ENCODE peak calls at places on chromosomes 2 and 18, in five cellular contexts. One of them, this sample, is unnamed.

GRCh38 chr18:50190926-50191325 is 4.0 kb downstream of the MYO5B start:
- DNase-seq in non-pigmented ciliary epithelial cell: no peak
- DNase-seq in G401: no peak
- DNase-seq in psoas muscle: no peak
- DNase-seq in stimulated activated CD4-positive, alpha-beta T cell treated with anti-CD3 and anti-CD28 coated beads, TNF-alpha, amount 100 ng/mL, for 24 hours: no peak
- DNase-seq in this sample: no peak

GRCh38 chr2:181902625-181903024 is 11.1 kb downstream of the ITPRID2 start:
- DNase-seq in stimulated activated CD4-positive, alpha-beta T cell treated with anti-CD3 and anti-CD28 coated beads, TNF-alpha, amount 100 ng/mL, for 24 hours: no peak
- DNase-seq in G401: no peak
- DNase-seq in non-pigmented ciliary epithelial cell: no peak
- DNase-seq in psoas muscle: no peak
- DNase-seq in this sample: no peak

GRCh38 chr2:221573430-221574230 is 1.5 kb upstream of the EPHA4 start:
- DNase-seq in psoas muscle: peak; percentile 91
- DNase-seq in G401: peak; percentile 75
- DNase-seq in non-pigmented ciliary epithelial cell: no peak
- DNase-seq in stimulated activated CD4-positive, alpha-beta T cell treated with anti-CD3 and anti-CD28 coated beads, TNF-alpha, amount 100 ng/mL, for 24 hours: peak; percentile 66
- DNase-seq in this sample: peak; percentile 79

GRCh38 chr18:45702871-45703270 is 21.1 kb upstream of the SLC14A1 start:
- DNase-seq in G401: no peak
- DNase-seq in psoas muscle: no peak
- DNase-seq in stimulated activated CD4-positive, alpha-beta T cell treated with anti-CD3 and anti-CD28 coated beads, TNF-alpha, amount 100 ng/mL, for 24 hours: no peak
- DNase-seq in non-pigmented ciliary epithelial cell: no peak
- DNase-seq in this sample: no peak

GRCh38 chr2:225756198-225756597 is 356.7 kb downstream of the NYAP2 start:
- DNase-seq in G401: no peak
- DNase-seq in stimulated activated CD4-positive, alpha-beta T cell treated with anti-CD3 and anti-CD28 coated beads, TNF-alpha, amount 100 ng/mL, for 24 hours: no peak
- DNase-seq in psoas muscle: no peak
- DNase-seq in non-pigmented ciliary epithelial cell: no peak
- DNase-seq in this sample: no peak

GRCh38 chr18:38651736-38652135 is 1086.1 kb upstream of the CELF4 start:
- DNase-seq in psoas muscle: no peak
- DNase-seq in stimulated activated CD4-positive, alpha-beta T cell treated with anti-CD3 and anti-CD28 coated beads, TNF-alpha, amount 100 ng/mL, for 24 hours: no peak
- DNase-seq in non-pigmented ciliary epithelial cell: no peak
- DNase-seq in G401: peak; percentile 64
- DNase-seq in this sample: no peak

GRCh38 chr2:205680067-205680466 is 2.2 kb upstream of the NRP2 start:
- DNase-seq in stimulated activated CD4-positive, alpha-beta T cell treated with anti-CD3 and anti-CD28 coated beads, TNF-alpha, amount 100 ng/mL, for 24 hours: peak; percentile 25
- DNase-seq in non-pigmented ciliary epithelial cell: no peak
- DNase-seq in psoas muscle: no peak
- DNase-seq in G401: peak; percentile 26
- DNase-seq in this sample: no peak

GRCh38 chr18:56490942-56491341 is 147.4 kb downstream of the TXNL1 start:
- DNase-seq in stimulated activated CD4-positive, alpha-beta T cell treated with anti-CD3 and anti-CD28 coated beads, TNF-alpha, amount 100 ng/mL, for 24 hours: no peak
- DNase-seq in psoas muscle: no peak
- DNase-seq in G401: no peak
- DNase-seq in non-pigmented ciliary epithelial cell: no peak
- DNase-seq in this sample: no peak

GRCh38 chr18:13303761-13304364 is 85.3 kb downstream of the LDLRAD4 start:
- DNase-seq in non-pigmented ciliary epithelial cell: no peak
- DNase-seq in psoas muscle: no peak
- DNase-seq in stimulated activated CD4-positive, alpha-beta T cell treated with anti-CD3 and anti-CD28 coated beads, TNF-alpha, amount 100 ng/mL, for 24 hours: no peak
- DNase-seq in G401: no peak
- DNase-seq in this sample: no peak

GRCh38 chr2:172448544-172449267 is 21.3 kb downstream of the ITGA6 start:
- DNase-seq in stimulated activated CD4-positive, alpha-beta T cell treated with anti-CD3 and anti-CD28 coated beads, TNF-alpha, amount 100 ng/mL, for 24 hours: no peak
- DNase-seq in psoas muscle: no peak
- DNase-seq in non-pigmented ciliary epithelial cell: no peak
- DNase-seq in G401: no peak
- DNase-seq in this sample: no peak

GRCh38 chr18:7740815-7741214 is 173.7 kb downstream of the PTPRM start:
- DNase-seq in stimulated activated CD4-positive, alpha-beta T cell treated with anti-CD3 and anti-CD28 coated beads, TNF-alpha, amount 100 ng/mL, for 24 hours: no peak
- DNase-seq in non-pigmented ciliary epithelial cell: no peak
- DNase-seq in G401: no peak
- DNase-seq in psoas muscle: no peak
- DNase-seq in this sample: no peak

GRCh38 chr18:41096504-41096903 is 858.5 kb upstream of the PIK3C3 start:
- DNase-seq in non-pigmented ciliary epithelial cell: no peak
- DNase-seq in G401: peak; percentile 7
- DNase-seq in stimulated activated CD4-positive, alpha-beta T cell treated with anti-CD3 and anti-CD28 coated beads, TNF-alpha, amount 100 ng/mL, for 24 hours: no peak
- DNase-seq in psoas muscle: no peak
- DNase-seq in this sample: no peak

GRCh38 chr18:26813043-26813442 is 52.5 kb downstream of the AQP4 start:
- DNase-seq in G401: peak; percentile 33
- DNase-seq in non-pigmented ciliary epithelial cell: peak; percentile 3
- DNase-seq in stimulated activated CD4-positive, alpha-beta T cell treated with anti-CD3 and anti-CD28 coated beads, TNF-alpha, amount 100 ng/mL, for 24 hours: no peak
- DNase-seq in psoas muscle: no peak
- DNase-seq in this sample: peak; percentile 6

GRCh38 chr18:62165583-62165982 is 21.3 kb downstream of the PIGN start:
- DNase-seq in psoas muscle: no peak
- DNase-seq in non-pigmented ciliary epithelial cell: no peak
- DNase-seq in G401: no peak
- DNase-seq in stimulated activated CD4-positive, alpha-beta T cell treated with anti-CD3 and anti-CD28 coated beads, TNF-alpha, amount 100 ng/mL, for 24 hours: no peak
- DNase-seq in this sample: no peak

GRCh38 chr2:236171213-236172201 is 3.3 kb upstream of the GBX2 start:
- DNase-seq in stimulated activated CD4-positive, alpha-beta T cell treated with anti-CD3 and anti-CD28 coated beads, TNF-alpha, amount 100 ng/mL, for 24 hours: no peak
- DNase-seq in G401: peak; percentile 46
- DNase-seq in psoas muscle: no peak
- DNase-seq in non-pigmented ciliary epithelial cell: no peak
- DNase-seq in this sample: no peak

GRCh38 chr2:229417176-229417575 is 146.1 kb upstream of the PID1 start:
- DNase-seq in G401: peak; percentile 50
- DNase-seq in stimulated activated CD4-positive, alpha-beta T cell treated with anti-CD3 and anti-CD28 coated beads, TNF-alpha, amount 100 ng/mL, for 24 hours: no peak
- DNase-seq in non-pigmented ciliary epithelial cell: no peak
- DNase-seq in psoas muscle: no peak
- DNase-seq in this sample: no peak

GRCh38 chr2:159744363-159744762 is 32.1 kb downstream of the MARCHF7 start:
- DNase-seq in G401: no peak
- DNase-seq in psoas muscle: no peak
- DNase-seq in non-pigmented ciliary epithelial cell: peak; percentile 38
- DNase-seq in stimulated activated CD4-positive, alpha-beta T cell treated with anti-CD3 and anti-CD28 coated beads, TNF-alpha, amount 100 ng/mL, for 24 hours: no peak
- DNase-seq in this sample: no peak

GRCh38 chr2:24787532-24787931 is 5.7 kb downstream of the PTRHD1 start:
- DNase-seq in stimulated activated CD4-positive, alpha-beta T cell treated with anti-CD3 and anti-CD28 coated beads, TNF-alpha, amount 100 ng/mL, for 24 hours: no peak
- DNase-seq in psoas muscle: no peak
- DNase-seq in G401: no peak
- DNase-seq in non-pigmented ciliary epithelial cell: no peak
- DNase-seq in this sample: no peak

GRCh38 chr2:15142069-15142689 is 419.0 kb downstream of the NBAS start:
- DNase-seq in non-pigmented ciliary epithelial cell: no peak
- DNase-seq in G401: no peak
- DNase-seq in psoas muscle: no peak
- DNase-seq in stimulated activated CD4-positive, alpha-beta T cell treated with anti-CD3 and anti-CD28 coated beads, TNF-alpha, amount 100 ng/mL, for 24 hours: peak; percentile 70
- DNase-seq in this sample: peak; percentile 16

GRCh38 chr2:226426292-226426736 is 373.3 kb downstream of the IRS1 start:
- DNase-seq in non-pigmented ciliary epithelial cell: peak; percentile 85
- DNase-seq in stimulated activated CD4-positive, alpha-beta T cell treated with anti-CD3 and anti-CD28 coated beads, TNF-alpha, amount 100 ng/mL, for 24 hours: no peak
- DNase-seq in G401: no peak
- DNase-seq in psoas muscle: no peak
- DNase-seq in this sample: no peak

GRCh38 chr2:29397039-29397438 is 281.8 kb downstream of the CLIP4 start:
- DNase-seq in non-pigmented ciliary epithelial cell: no peak
- DNase-seq in psoas muscle: no peak
- DNase-seq in stimulated activated CD4-positive, alpha-beta T cell treated with anti-CD3 and anti-CD28 coated beads, TNF-alpha, amount 100 ng/mL, for 24 hours: no peak
- DNase-seq in G401: no peak
- DNase-seq in this sample: no peak

GRCh38 chr18:35268811-35269210 is 21.2 kb downstream of the ZSCAN30 start:
- DNase-seq in non-pigmented ciliary epithelial cell: no peak
- DNase-seq in G401: no peak
- DNase-seq in stimulated activated CD4-positive, alpha-beta T cell treated with anti-CD3 and anti-CD28 coated beads, TNF-alpha, amount 100 ng/mL, for 24 hours: no peak
- DNase-seq in psoas muscle: no peak
- DNase-seq in this sample: no peak

GRCh38 chr18:48931680-48932461 is 18.9 kb downstream of the SMAD7 start:
- DNase-seq in non-pigmented ciliary epithelial cell: no peak
- DNase-seq in psoas muscle: no peak
- DNase-seq in stimulated activated CD4-positive, alpha-beta T cell treated with anti-CD3 and anti-CD28 coated beads, TNF-alpha, amount 100 ng/mL, for 24 hours: no peak
- DNase-seq in G401: peak; percentile 36
- DNase-seq in this sample: no peak

GRCh38 chr2:117631141-117631540 is 183.3 kb upstream of the DDX18 start:
- DNase-seq in G401: no peak
- DNase-seq in non-pigmented ciliary epithelial cell: no peak
- DNase-seq in stimulated activated CD4-positive, alpha-beta T cell treated with anti-CD3 and anti-CD28 coated beads, TNF-alpha, amount 100 ng/mL, for 24 hours: no peak
- DNase-seq in psoas muscle: no peak
- DNase-seq in this sample: no peak

GRCh38 chr2:31110998-31111397 is 27.2 kb downstream of the GALNT14 start:
- DNase-seq in stimulated activated CD4-positive, alpha-beta T cell treated with anti-CD3 and anti-CD28 coated beads, TNF-alpha, amount 100 ng/mL, for 24 hours: no peak
- DNase-seq in psoas muscle: no peak
- DNase-seq in non-pigmented ciliary epithelial cell: no peak
- DNase-seq in G401: no peak
- DNase-seq in this sample: no peak

GRCh38 chr2:86223098-86223681 is 23.9 kb downstream of the MRPL35 start:
- DNase-seq in non-pigmented ciliary epithelial cell: peak; percentile 10
- DNase-seq in psoas muscle: peak; percentile 71
- DNase-seq in stimulated activated CD4-positive, alpha-beta T cell treated with anti-CD3 and anti-CD28 coated beads, TNF-alpha, amount 100 ng/mL, for 24 hours: no peak
- DNase-seq in G401: no peak
- DNase-seq in this sample: no peak

GRCh38 chr2:220334210-220334609 is 706.8 kb downstream of the SLC4A3 start:
- DNase-seq in non-pigmented ciliary epithelial cell: no peak
- DNase-seq in G401: no peak
- DNase-seq in psoas muscle: no peak
- DNase-seq in stimulated activated CD4-positive, alpha-beta T cell treated with anti-CD3 and anti-CD28 coated beads, TNF-alpha, amount 100 ng/mL, for 24 hours: no peak
- DNase-seq in this sample: no peak

GRCh38 chr18:27447530-27447929 is 262.4 kb upstream of the CHST9 start:
- DNase-seq in G401: no peak
- DNase-seq in non-pigmented ciliary epithelial cell: no peak
- DNase-seq in stimulated activated CD4-positive, alpha-beta T cell treated with anti-CD3 and anti-CD28 coated beads, TNF-alpha, amount 100 ng/mL, for 24 hours: no peak
- DNase-seq in psoas muscle: no peak
- DNase-seq in this sample: no peak

GRCh38 chr2:232146294-232146693 is 184.8 kb downstream of the DIS3L2 start:
- DNase-seq in non-pigmented ciliary epithelial cell: peak; percentile 50
- DNase-seq in psoas muscle: no peak
- DNase-seq in G401: no peak
- DNase-seq in stimulated activated CD4-positive, alpha-beta T cell treated with anti-CD3 and anti-CD28 coated beads, TNF-alpha, amount 100 ng/mL, for 24 hours: no peak
- DNase-seq in this sample: no peak

This sample was measured in frontal cortex.